ENCODE peak calls at places on chromosomes 3 and 15, in six cellular contexts. W, X, P, T, C and K are unnamed samples.

GRCh38 chr15:32705450-32705849 is 12.4 kb upstream of the GREM1 start:
- DNase-seq in W (no peak), X (peak), P (no peak), T (no peak), C (no peak), K (no peak)

GRCh38 chr15:71659730-71660067 is 150.7 kb upstream of the NR2E3 start:
- DNase-seq in W (no peak), X (peak), P (no peak), T (no peak), C (no peak), K (no peak)

GRCh38 chr3:16305121-16305541 is 40.1 kb downstream of the OXNAD1 start:
- DNase-seq in W (no peak), X (no peak), P (no peak), T (no peak), C (no peak), K (no peak)

GRCh38 chr3:55531266-55531665 is 44.2 kb upstream of the WNT5A start:
- DNase-seq in W (no peak), X (no peak), P (no peak), T (no peak), C (no peak), K (no peak)

GRCh38 chr3:144109944-144110343 is 138.3 kb downstream of the DIPK2A start:
- DNase-seq in W (no peak), X (no peak), P (no peak), T (no peak), C (no peak), K (no peak)

GRCh38 chr3:58994746-58995330 is 55.0 kb downstream of the CFAP20DC start:
- DNase-seq in W (peak), X (peak), P (peak), T (peak), C (peak), K (peak)

GRCh38 chr15:36707884-36708430 is 128.5 kb downstream of the CDIN1 start:
- DNase-seq in W (no peak), X (no peak), P (no peak), T (no peak), C (no peak), K (no peak)

GRCh38 chr3:56302417-56302816 is 165.8 kb downstream of the ERC2 start:
- DNase-seq in W (no peak), X (no peak), P (peak), T (no peak), C (no peak), K (peak)

GRCh38 chr3:142724682-142725351 is 983 bp downstream of the TRPC1 start:
- DNase-seq in W (peak), X (peak), P (peak), T (peak), C (peak), K (peak)

GRCh38 chr15:89423981-89424380 is 72.4 kb downstream of the RHCG start:
- DNase-seq in W (no peak), X (no peak), P (no peak), T (no peak), C (no peak), K (peak)

GRCh38 chr3:81279481-81280273 is 481.8 kb downstream of the GBE1 start:
- DNase-seq in W (no peak), X (no peak), P (no peak), T (no peak), C (no peak), K (no peak)

GRCh38 chr3:195761503-195762248 is 40.9 kb downstream of the MUC20 start:
- DNase-seq in W (no peak), X (no peak), P (no peak), T (peak), C (no peak), K (no peak)

GRCh38 chr3:140470962-140471361 is 206.9 kb upstream of the TRIM42 start:
- DNase-seq in W (no peak), X (no peak), P (no peak), T (peak), C (no peak), K (no peak)

GRCh38 chr3:128555881-128556280 is 62.9 kb upstream of the GATA2 start:
- DNase-seq in W (no peak), X (no peak), P (no peak), T (no peak), C (no peak), K (no peak)

GRCh38 chr15:91291673-91292072 is 191.6 kb downstream of the SV2B start:
- DNase-seq in W (no peak), X (peak), P (peak), T (peak), C (peak), K (peak)

GRCh38 chr3:25572919-25573385 is 91.8 kb downstream of the TOP2B start:
- DNase-seq in W (no peak), X (peak), P (no peak), T (no peak), C (no peak), K (no peak)

GRCh38 chr3:74119221-74119620 is 494.5 kb upstream of the PDZRN3 start:
- DNase-seq in W (no peak), X (no peak), P (no peak), T (no peak), C (no peak), K (no peak)

GRCh38 chr3:61967937-61968336 is 405.4 kb downstream of the FEZF2 start:
- DNase-seq in W (no peak), X (no peak), P (no peak), T (no peak), C (no peak), K (no peak)

GRCh38 chr15:66535056-66535455 is 29.9 kb downstream of the ZWILCH start:
- DNase-seq in W (no peak), X (no peak), P (no peak), T (no peak), C (no peak), K (no peak)

GRCh38 chr15:38878946-38879345 is 314.3 kb upstream of the RASGRP1 start:
- DNase-seq in W (no peak), X (no peak), P (no peak), T (no peak), C (no peak), K (no peak)

GRCh38 chr15:67080118-67080899 is 14.9 kb downstream of the SMAD3 start:
- DNase-seq in W (peak), X (peak), P (no peak), T (no peak), C (no peak), K (no peak)

GRCh38 chr3:150419076-150419868 is 11.2 kb downstream of the TSC22D2 start:
- DNase-seq in W (no peak), X (no peak), P (no peak), T (no peak), C (no peak), K (no peak)

GRCh38 chr3:182284793-182285192 is 508.5 kb upstream of the ATP11B start:
- DNase-seq in W (no peak), X (no peak), P (no peak), T (no peak), C (no peak), K (peak)

GRCh38 chr3:114709102-114709501 is 415.3 kb downstream of the TIGIT start:
- DNase-seq in W (peak), X (peak), P (no peak), T (no peak), C (no peak), K (no peak)

GRCh38 chr3:101216710-101217457 is 103.5 kb downstream of the IMPG2 start:
- DNase-seq in W (peak), X (peak), P (no peak), T (no peak), C (no peak), K (no peak)

GRCh38 chr3:17442332-17443049 is 299.9 kb downstream of the TBC1D5 start:
- DNase-seq in W (peak), X (peak), P (no peak), T (no peak), C (no peak), K (no peak)

GRCh38 chr3:93983408-93983807 is 3.5 kb downstream of the ARL13B start:
- DNase-seq in W (no peak), X (no peak), P (no peak), T (no peak), C (no peak), K (no peak)

GRCh38 chr3:50490438-50490970 is 12.9 kb downstream of the CACNA2D2 start:
- DNase-seq in W (no peak), X (no peak), P (no peak), T (no peak), C (no peak), K (no peak)
- TF ChIP-seq CTCF in W (no peak), X (no peak), P (no peak), T (no peak), C (no peak), K (no peak)

GRCh38 chr3:68988740-68989139 is 24.7 kb downstream of the EOGT start:
- DNase-seq in W (no peak), X (peak), P (no peak), T (no peak), C (no peak), K (no peak)
- H3K9ac ChIP-seq in W (no peak), X (no peak), P (no peak), T (no peak), C (no peak), K (no peak)

GRCh38 chr3:172003146-172003545 is 36.2 kb upstream of the FNDC3B start:
- DNase-seq in W (no peak), X (no peak), P (no peak), T (no peak), C (no peak), K (no peak)

GRCh38 chr3:172007065-172007370 is 32.4 kb upstream of the FNDC3B start:
- DNase-seq in W (no peak), X (no peak), P (no peak), T (no peak), C (no peak), K (no peak)

GRCh38 chr3:172002512-172003078 is 36.8 kb upstream of the FNDC3B start:
- DNase-seq in W (no peak), X (peak), P (no peak), T (no peak), C (no peak), K (no peak)
- H3K4me3 ChIP-seq in W (no peak), X (no peak), P (no peak), T (no peak), C (no peak), K (no peak)

GRCh38 chr3:107199962-107200465 is 177.2 kb upstream of the CCDC54 start:
- DNase-seq in W (no peak), X (no peak), P (no peak), T (no peak), C (no peak), K (no peak)

GRCh38 chr3:107198522-107199271 is 178.5 kb upstream of the CCDC54 start:
- DNase-seq in W (no peak), X (peak), P (no peak), T (no peak), C (no peak), K (no peak)

GRCh38 chr3:107205354-107205753 is 171.9 kb upstream of the CCDC54 start:
- DNase-seq in W (no peak), X (no peak), P (peak), T (no peak), C (no peak), K (no peak)

GRCh38 chr3:107204121-107204520 is 173.1 kb upstream of the CCDC54 start:
- DNase-seq in W (no peak), X (no peak), P (no peak), T (no peak), C (no peak), K (no peak)

GRCh38 chr3:107201146-107201545 is 176.1 kb upstream of the CCDC54 start:
- DNase-seq in W (peak), X (no peak), P (no peak), T (no peak), C (no peak), K (no peak)
- TF ChIP-seq CTCF in W (no peak), X (no peak), P (no peak), T (no peak), C (no peak), K (no peak)

DNA sequence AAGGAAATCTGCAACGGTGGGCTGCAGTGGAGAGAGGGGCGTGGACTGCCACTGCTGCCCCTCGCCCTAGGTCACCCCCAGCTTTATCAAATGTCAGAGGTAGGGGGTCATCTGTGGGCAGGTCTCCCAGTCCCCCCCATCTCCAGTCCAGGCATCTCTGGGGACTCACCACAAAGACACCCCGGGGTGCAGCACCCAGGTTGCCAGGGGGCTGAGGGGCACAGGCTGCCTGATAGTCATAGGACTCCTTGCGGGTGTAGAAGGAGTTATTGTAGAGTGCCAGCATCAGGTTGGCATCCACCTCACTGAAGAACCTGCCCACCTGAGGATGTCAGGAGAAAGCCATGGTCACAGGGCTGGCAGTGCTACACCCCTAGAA is 6.5 kb upstream of the TMEM115 start:
- DNase-seq in W (no peak), X (no peak), P (no peak), T (no peak), C (no peak), K (no peak)
- H3K9ac ChIP-seq in W (no peak), X (no peak), P (no peak), T (no peak), C (peak), K (no peak)

GRCh38 chr3:172043766-172044165 is 4.4 kb downstream of the FNDC3B start:
- DNase-seq in W (no peak), X (no peak), P (no peak), T (no peak), C (no peak), K (no peak)
- H3K4me3 ChIP-seq in W (peak), X (no peak), P (no peak), T (no peak), C (no peak), K (peak)

GRCh38 chr3:38297947-38298711 is 16.0 kb downstream of the SLC22A14 start:
- DNase-seq in W (no peak), X (peak), P (no peak), T (no peak), C (peak), K (no peak)
- TF ChIP-seq CTCF in W (peak), X (peak), P (peak), T (peak), C (peak), K (peak)

GRCh38 chr3:126213376-126214044 is 33.1 kb upstream of the ALDH1L1 start:
- DNase-seq in W (no peak), X (no peak), P (peak), T (no peak), C (no peak), K (no peak)
- H3K9ac ChIP-seq in W (no peak), X (no peak), P (no peak), T (peak), C (no peak), K (peak)

DNA sequence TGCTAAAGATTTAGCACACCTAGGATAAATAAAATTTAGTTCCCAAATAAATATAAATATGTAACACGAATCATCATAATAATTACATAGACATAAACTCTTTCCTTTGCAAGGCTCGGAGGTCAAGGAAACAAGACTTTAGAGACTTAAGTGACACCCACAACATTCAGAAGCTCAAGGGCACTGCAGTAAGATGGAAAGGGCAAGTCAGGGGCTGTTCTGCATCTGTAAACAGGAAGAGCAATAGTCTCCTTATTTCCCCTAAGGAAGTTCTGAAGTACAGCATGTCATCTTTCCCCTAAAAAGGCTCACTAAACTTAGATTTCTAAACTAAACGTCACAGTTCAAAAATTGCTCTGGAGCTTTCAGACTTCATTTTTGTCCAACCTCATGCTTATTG is 26.9 kb upstream of the KBTBD8 start:
- DNase-seq in W (no peak), X (no peak), P (no peak), T (no peak), C (no peak), K (no peak)
- H3K4me3 ChIP-seq in W (no peak), X (no peak), P (no peak), T (no peak), C (no peak), K (no peak)